ENCODE peak calls at places on chromosomes 16 and 17, in eight cellular contexts. B is heart left ventricle; X is CD8-positive, alpha-beta T cell; N is right atrium auricular region; E is heart right ventricle; G is cardiac muscle cell; I is PC-3; L is right lobe of liver. J is an unnamed sample.
A peak's percentile ranks its signal among the peaks of the same experiment; 100 is the strongest.

GRCh38 chr17:81309140-81309858 is 14.2 kb upstream of the SLC38A10 start:
- DNase-seq in I (peak; percentile 85), X (no peak), G (peak; percentile 60), N (peak; percentile 97), E (peak; percentile 92), B (peak; percentile 90), L (peak; percentile 96), J (no peak)

GRCh38 chr17:77451271-77451893 is 310.6 kb downstream of the SEC14L1 start:
- DNase-seq in L (peak; percentile 73), B (peak; percentile 78), X (peak; percentile 36), N (no peak), G (peak; percentile 89), I (no peak), E (peak; percentile 66), J (no peak)

GRCh38 chr17:37701424-37702020 is 43.3 kb downstream of the HNF1B start:
- DNase-seq in L (peak; percentile 71), E (no peak), N (no peak), X (peak; percentile 12), G (peak; percentile 20), B (peak; percentile 14), I (peak; percentile 38), J (no peak)

GRCh38 chr16:46746821-46747776 is 1.0 kb downstream of the MYLK3 start:
- DNase-seq in E (peak; percentile 43), X (no peak), L (no peak), G (no peak), N (no peak), B (peak; percentile 49), I (no peak), J (no peak)

GRCh38 chr16:56686758-56687157 is 4.5 kb downstream of the MT1X start:
- DNase-seq in E (no peak), G (no peak), N (no peak), X (no peak), I (no peak), L (no peak), B (no peak), J (no peak)

GRCh38 chr16:85047867-85048455 is 20.4 kb downstream of the KIAA0513 start:
- DNase-seq in L (no peak), B (no peak), E (no peak), X (no peak), I (no peak), N (no peak), G (no peak), J (no peak)

GRCh38 chr16:79573881-79574280 is 26.7 kb downstream of the MAF start:
- DNase-seq in E (no peak), X (no peak), B (no peak), I (no peak), N (no peak), G (no peak), L (no peak), J (no peak)

GRCh38 chr16:49337814-49338350 is 35.7 kb upstream of the C16orf78 start:
- DNase-seq in N (peak; percentile 34), X (no peak), I (no peak), L (no peak), E (no peak), B (no peak), G (no peak), J (no peak)

GRCh38 chr16:65125322-65125721 is 3.5 kb upstream of the CDH11 start:
- DNase-seq in L (no peak), G (no peak), N (no peak), E (no peak), B (no peak), X (no peak), I (no peak), J (no peak)
- H3K27me3 ChIP-seq in L (no peaks in the 10 kb centered on the region), G (peaks cover 20% of the 10 kb centered on the region), N (no peaks in the 10 kb centered on the region), E (peaks cover 30% of the 10 kb centered on the region), B (peaks cover 33% of the 10 kb centered on the region), X (no peaks in the 10 kb centered on the region), I (no peaks in the 10 kb centered on the region), J (no peaks in the 10 kb centered on the region)

DNA sequence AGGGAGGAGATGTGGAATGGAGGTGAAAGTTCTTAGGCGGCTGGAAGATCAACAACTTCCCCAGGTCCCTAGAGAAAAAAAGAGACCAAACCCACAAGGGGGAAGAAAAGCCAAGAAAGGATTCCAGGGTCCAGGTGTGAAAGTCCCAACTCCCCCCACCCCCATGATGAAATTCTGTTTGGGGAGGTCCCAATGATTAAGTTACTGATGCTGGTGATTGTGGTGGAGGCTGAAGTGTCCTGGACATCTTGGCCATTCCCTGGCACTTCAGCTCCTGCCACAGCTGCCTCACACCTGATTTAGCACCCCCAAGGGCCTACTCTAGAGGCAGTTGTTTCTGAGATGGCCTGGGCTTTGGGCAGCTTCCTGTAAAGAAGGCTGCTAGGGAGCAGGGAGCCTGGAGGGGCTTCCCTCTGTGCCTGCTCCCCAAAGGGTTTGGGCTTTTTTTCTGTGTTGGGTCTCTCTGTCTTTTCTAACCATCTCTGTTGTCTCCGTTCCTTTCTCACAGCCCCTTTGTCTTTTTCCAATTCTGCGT is 13.1 kb downstream of the HOXB4 start:
- DNase-seq in X (no peak), I (no peak), B (no peak), E (no peak), L (no peak), G (no peak), N (no peak), J (no peak)
- H3K4me3 ChIP-seq in X (no peak overlapping the region), I (no peak overlapping the region), B (no peak overlapping the region), E (no peak overlapping the region), L (no peak overlapping the region), G (no peak overlapping the region), N (no peak overlapping the region), J (no peak overlapping the region)

GRCh38 chr17:82424001-82424862 is 5.8 kb upstream of the OGFOD3 start:
- DNase-seq in N (no peak), L (no peak), G (peak; percentile 60), E (no peak), I (peak; percentile 63), X (peak; percentile 28), B (no peak), J (no peak)
- TF ChIP-seq CTCF in N (no peak), L (peak; percentile 47), G (peak; percentile 73), E (peak; percentile 44), I (peak; percentile 90), X (peak; percentile 77), B (no peak), J (peak; percentile 30)

GRCh38 chr17:39596543-39597267 is 11.0 kb downstream of the NEUROD2 start:
- DNase-seq in N (no peak), I (no peak), B (no peak), L (no peak), E (no peak), X (no peak), G (no peak), J (no peak)
- H3K27me3 ChIP-seq in N (peaks cover 60% of the 10 kb centered on the region), I (peaks cover 43% of the 10 kb centered on the region), B (peaks cover 81% of the 10 kb centered on the region), L (no peaks in the 10 kb centered on the region), E (peaks cover 94% of the 10 kb centered on the region), X (peaks cover 44% of the 10 kb centered on the region), G (peaks cover 100% of the 10 kb centered on the region), J (peaks cover 76% of the 10 kb centered on the region)

DNA sequence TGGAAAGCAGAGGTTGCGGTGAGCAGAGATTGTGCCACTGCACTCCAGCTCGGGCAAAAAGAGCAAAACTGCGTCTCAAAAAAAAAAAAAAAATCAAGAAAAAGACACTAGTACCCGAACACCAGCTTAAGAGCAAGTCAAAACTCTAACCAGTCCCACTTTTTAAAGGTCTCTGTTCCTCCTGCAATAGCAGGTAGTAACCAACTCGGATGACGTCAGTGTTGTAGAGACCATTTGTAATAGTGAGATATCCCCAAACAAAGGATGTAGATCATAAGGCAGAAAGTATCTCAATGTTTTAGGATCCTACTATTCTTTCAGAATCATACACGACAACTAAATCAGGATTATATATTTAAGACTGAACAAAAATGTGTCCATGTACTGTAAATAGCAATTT is 2.4 kb downstream of the JPT1 start:
- DNase-seq in X (no peak), N (no peak), B (no peak), L (no peak), E (no peak), G (no peak), I (peak; percentile 63), J (no peak)
- H3K4me3 ChIP-seq in X (no peak overlapping the region), N (no peak overlapping the region), B (no peak overlapping the region), L (no peak overlapping the region), E (no peak overlapping the region), G (peak overlapping the region; percentile 94), I (peak overlapping the region; percentile 82), J (peak overlapping the region; percentile 92)

GRCh38 chr17:62627904-62628603 is 584 bp downstream of the MRC2 start:
- DNase-seq in B (no peak), X (no peak), I (peak; percentile 30), E (peak; percentile 49), G (peak; percentile 85), N (no peak), L (no peak), J (no peak)

GRCh38 chr17:62627219-62627903 is at the start of gene MRC2:
- DNase-seq in I (peak; percentile 58), B (peak; percentile 77), L (no peak), G (peak; percentile 87), E (peak; percentile 77), X (no peak), N (peak; percentile 87), J (peak; percentile 80)

GRCh38 chr17:62625184-62625869 is 2.1 kb upstream of the MRC2 start:
- DNase-seq in B (no peak), I (no peak), N (no peak), G (no peak), X (no peak), L (no peak), E (no peak), J (no peak)

GRCh38 chr17:62626719-62627218 is 701 bp upstream of the MRC2 start:
- DNase-seq in I (peak; percentile 51), G (peak; percentile 93), N (peak; percentile 86), E (peak; percentile 71), B (peak; percentile 70), L (no peak), X (no peak), J (no peak)

DNA sequence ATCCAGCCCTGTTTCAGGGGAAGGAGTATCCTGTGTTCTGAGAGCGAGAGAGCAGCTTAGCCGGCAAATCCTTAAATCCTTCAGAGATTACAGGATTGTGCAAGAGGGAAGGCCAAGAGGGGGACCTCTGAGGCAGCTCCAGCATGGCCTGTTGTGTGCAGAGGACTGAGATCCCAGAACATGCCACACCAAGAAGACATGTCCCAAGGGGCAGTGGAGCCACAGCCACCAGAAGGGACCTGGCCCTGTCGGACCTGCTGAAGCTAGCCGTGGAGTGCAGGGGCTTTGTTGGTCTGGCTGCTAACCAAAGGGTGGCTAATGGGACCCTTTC is 1.6 kb upstream of the MRC2 start:
- DNase-seq in X (no peak), G (peak; percentile 58), I (no peak), L (no peak), E (no peak), N (no peak), B (no peak), J (no peak)
- TF ChIP-seq CTCF in X (no peak), G (no peak), I (no peak), L (no peak), E (no peak), N (no peak), B (no peak), J (no peak)